ENCODE peak calls at places on chromosomes 13 and 19, in ten cellular contexts. One of them, this sample, is unnamed.

GRCh38 chr13:97798171-97798821 is 155.2 kb upstream of the IPO5 start:
- DNase-seq in stimulated activated CD8-positive, alpha-beta memory T cell treated with anti-CD3 and anti-CD28 coated beads, Interleukin-4, amount 100 ng/mL, for 1 hour: no peak
- DNase-seq in neural crest cell: no peak
- DNase-seq in iris pigment epithelial cell: peak
- DNase-seq in NB4: no peak
- DNase-seq in HuH-7: no peak
- DNase-seq in BJ: no peak
- DNase-seq in fibroblast of mammary gland: peak
- DNase-seq in NCI-H187: no peak
- DNase-seq in stimulated activated naive CD4-positive, alpha-beta T cell: no peak
- DNase-seq in this sample: peak

GRCh38 chr19:44708940-44709339 is 10.0 kb downstream of the CEACAM16 start:
- DNase-seq in stimulated activated CD8-positive, alpha-beta memory T cell treated with anti-CD3 and anti-CD28 coated beads, Interleukin-4, amount 100 ng/mL, for 1 hour: no peak
- DNase-seq in neural crest cell: no peak
- DNase-seq in iris pigment epithelial cell: no peak
- DNase-seq in NB4: no peak
- DNase-seq in HuH-7: no peak
- DNase-seq in BJ: no peak
- DNase-seq in fibroblast of mammary gland: no peak
- DNase-seq in NCI-H187: no peak
- DNase-seq in stimulated activated naive CD4-positive, alpha-beta T cell: no peak
- DNase-seq in this sample: no peak

GRCh38 chr13:77565635-77566034 is 30.1 kb downstream of the SCEL start:
- DNase-seq in stimulated activated CD8-positive, alpha-beta memory T cell treated with anti-CD3 and anti-CD28 coated beads, Interleukin-4, amount 100 ng/mL, for 1 hour: no peak
- DNase-seq in neural crest cell: no peak
- DNase-seq in iris pigment epithelial cell: peak
- DNase-seq in NB4: peak
- DNase-seq in HuH-7: peak
- DNase-seq in BJ: no peak
- DNase-seq in fibroblast of mammary gland: peak
- DNase-seq in NCI-H187: no peak
- DNase-seq in stimulated activated naive CD4-positive, alpha-beta T cell: no peak
- DNase-seq in this sample: no peak

GRCh38 chr13:64716936-64717335 is 2513.2 kb downstream of the PCDH9 start:
- DNase-seq in stimulated activated CD8-positive, alpha-beta memory T cell treated with anti-CD3 and anti-CD28 coated beads, Interleukin-4, amount 100 ng/mL, for 1 hour: no peak
- DNase-seq in neural crest cell: no peak
- DNase-seq in iris pigment epithelial cell: no peak
- DNase-seq in NB4: no peak
- DNase-seq in HuH-7: no peak
- DNase-seq in BJ: no peak
- DNase-seq in fibroblast of mammary gland: no peak
- DNase-seq in NCI-H187: no peak
- DNase-seq in stimulated activated naive CD4-positive, alpha-beta T cell: no peak
- DNase-seq in this sample: no peak

GRCh38 chr13:48873598-48873997 is 102.1 kb upstream of the FNDC3A start:
- DNase-seq in stimulated activated CD8-positive, alpha-beta memory T cell treated with anti-CD3 and anti-CD28 coated beads, Interleukin-4, amount 100 ng/mL, for 1 hour: no peak
- DNase-seq in neural crest cell: no peak
- DNase-seq in iris pigment epithelial cell: peak
- DNase-seq in NB4: no peak
- DNase-seq in HuH-7: no peak
- DNase-seq in BJ: no peak
- DNase-seq in fibroblast of mammary gland: peak
- DNase-seq in NCI-H187: no peak
- DNase-seq in stimulated activated naive CD4-positive, alpha-beta T cell: no peak
- DNase-seq in this sample: no peak

GRCh38 chr19:38035515-38036495 is 128.8 kb downstream of the SIPA1L3 start:
- DNase-seq in stimulated activated CD8-positive, alpha-beta memory T cell treated with anti-CD3 and anti-CD28 coated beads, Interleukin-4, amount 100 ng/mL, for 1 hour: no peak
- DNase-seq in neural crest cell: no peak
- DNase-seq in iris pigment epithelial cell: no peak
- DNase-seq in NB4: no peak
- DNase-seq in HuH-7: no peak
- DNase-seq in BJ: no peak
- DNase-seq in fibroblast of mammary gland: peak
- DNase-seq in NCI-H187: no peak
- DNase-seq in stimulated activated naive CD4-positive, alpha-beta T cell: no peak
- DNase-seq in this sample: no peak

GRCh38 chr13:100521912-100522490 is 66.6 kb downstream of the GGACT start:
- DNase-seq in stimulated activated CD8-positive, alpha-beta memory T cell treated with anti-CD3 and anti-CD28 coated beads, Interleukin-4, amount 100 ng/mL, for 1 hour: no peak
- DNase-seq in neural crest cell: no peak
- DNase-seq in iris pigment epithelial cell: no peak
- DNase-seq in NB4: no peak
- DNase-seq in HuH-7: no peak
- DNase-seq in BJ: no peak
- DNase-seq in fibroblast of mammary gland: no peak
- DNase-seq in NCI-H187: no peak
- DNase-seq in stimulated activated naive CD4-positive, alpha-beta T cell: no peak
- DNase-seq in this sample: no peak

GRCh38 chr19:13150919-13151604 is 851 bp downstream of the IER2 start:
- DNase-seq in stimulated activated CD8-positive, alpha-beta memory T cell treated with anti-CD3 and anti-CD28 coated beads, Interleukin-4, amount 100 ng/mL, for 1 hour: no peak
- DNase-seq in neural crest cell: no peak
- DNase-seq in iris pigment epithelial cell: no peak
- DNase-seq in NB4: peak
- DNase-seq in HuH-7: no peak
- DNase-seq in BJ: no peak
- DNase-seq in fibroblast of mammary gland: no peak
- DNase-seq in NCI-H187: no peak
- DNase-seq in stimulated activated naive CD4-positive, alpha-beta T cell: peak
- DNase-seq in this sample: no peak

GRCh38 chr19:23285948-23286347 is 35.8 kb upstream of the ZNF724 start:
- DNase-seq in stimulated activated CD8-positive, alpha-beta memory T cell treated with anti-CD3 and anti-CD28 coated beads, Interleukin-4, amount 100 ng/mL, for 1 hour: no peak
- DNase-seq in neural crest cell: no peak
- DNase-seq in iris pigment epithelial cell: no peak
- DNase-seq in NB4: no peak
- DNase-seq in HuH-7: no peak
- DNase-seq in BJ: no peak
- DNase-seq in fibroblast of mammary gland: no peak
- DNase-seq in NCI-H187: no peak
- DNase-seq in stimulated activated naive CD4-positive, alpha-beta T cell: no peak
- DNase-seq in this sample: no peak

GRCh38 chr19:38211779-38212178 is 12.2 kb downstream of the DPF1 start:
- DNase-seq in stimulated activated CD8-positive, alpha-beta memory T cell treated with anti-CD3 and anti-CD28 coated beads, Interleukin-4, amount 100 ng/mL, for 1 hour: no peak
- DNase-seq in neural crest cell: no peak
- DNase-seq in iris pigment epithelial cell: no peak
- DNase-seq in NB4: no peak
- DNase-seq in HuH-7: no peak
- DNase-seq in BJ: no peak
- DNase-seq in fibroblast of mammary gland: no peak
- DNase-seq in NCI-H187: no peak
- DNase-seq in stimulated activated naive CD4-positive, alpha-beta T cell: no peak
- DNase-seq in this sample: no peak

GRCh38 chr19:17264641-17264979 is at the start of gene USHBP1:
- DNase-seq in stimulated activated CD8-positive, alpha-beta memory T cell treated with anti-CD3 and anti-CD28 coated beads, Interleukin-4, amount 100 ng/mL, for 1 hour: no peak
- DNase-seq in neural crest cell: no peak
- DNase-seq in iris pigment epithelial cell: no peak
- DNase-seq in NB4: no peak
- DNase-seq in HuH-7: no peak
- DNase-seq in BJ: no peak
- DNase-seq in fibroblast of mammary gland: no peak
- DNase-seq in NCI-H187: no peak
- DNase-seq in stimulated activated naive CD4-positive, alpha-beta T cell: no peak
- DNase-seq in this sample: no peak

GRCh38 chr13:85386424-85386823 is 412.8 kb downstream of the SLITRK6 start:
- DNase-seq in stimulated activated CD8-positive, alpha-beta memory T cell treated with anti-CD3 and anti-CD28 coated beads, Interleukin-4, amount 100 ng/mL, for 1 hour: no peak
- DNase-seq in neural crest cell: no peak
- DNase-seq in iris pigment epithelial cell: peak
- DNase-seq in NB4: no peak
- DNase-seq in HuH-7: no peak
- DNase-seq in BJ: no peak
- DNase-seq in fibroblast of mammary gland: no peak
- DNase-seq in NCI-H187: no peak
- DNase-seq in stimulated activated naive CD4-positive, alpha-beta T cell: no peak
- DNase-seq in this sample: no peak

GRCh38 chr13:31755803-31756212 is 16.5 kb downstream of the RXFP2 start:
- DNase-seq in stimulated activated CD8-positive, alpha-beta memory T cell treated with anti-CD3 and anti-CD28 coated beads, Interleukin-4, amount 100 ng/mL, for 1 hour: no peak
- DNase-seq in neural crest cell: no peak
- DNase-seq in iris pigment epithelial cell: peak
- DNase-seq in NB4: no peak
- DNase-seq in HuH-7: no peak
- DNase-seq in BJ: peak
- DNase-seq in fibroblast of mammary gland: peak
- DNase-seq in NCI-H187: no peak
- DNase-seq in stimulated activated naive CD4-positive, alpha-beta T cell: no peak
- DNase-seq in this sample: no peak

GRCh38 chr13:45473627-45474026 is 8.9 kb downstream of the COG3 start:
- DNase-seq in stimulated activated CD8-positive, alpha-beta memory T cell treated with anti-CD3 and anti-CD28 coated beads, Interleukin-4, amount 100 ng/mL, for 1 hour: no peak
- DNase-seq in neural crest cell: no peak
- DNase-seq in iris pigment epithelial cell: no peak
- DNase-seq in NB4: peak
- DNase-seq in HuH-7: peak
- DNase-seq in BJ: no peak
- DNase-seq in fibroblast of mammary gland: no peak
- DNase-seq in NCI-H187: no peak
- DNase-seq in stimulated activated naive CD4-positive, alpha-beta T cell: no peak
- DNase-seq in this sample: no peak

GRCh38 chr19:8056533-8056932 is 4.0 kb downstream of the CCL25 start:
- DNase-seq in stimulated activated CD8-positive, alpha-beta memory T cell treated with anti-CD3 and anti-CD28 coated beads, Interleukin-4, amount 100 ng/mL, for 1 hour: no peak
- DNase-seq in neural crest cell: no peak
- DNase-seq in iris pigment epithelial cell: no peak
- DNase-seq in NB4: no peak
- DNase-seq in HuH-7: no peak
- DNase-seq in BJ: no peak
- DNase-seq in fibroblast of mammary gland: no peak
- DNase-seq in NCI-H187: no peak
- DNase-seq in stimulated activated naive CD4-positive, alpha-beta T cell: no peak
- DNase-seq in this sample: no peak

GRCh38 chr13:80840313-80840976 is 499.5 kb upstream of the SPRY2 start:
- DNase-seq in stimulated activated CD8-positive, alpha-beta memory T cell treated with anti-CD3 and anti-CD28 coated beads, Interleukin-4, amount 100 ng/mL, for 1 hour: no peak
- DNase-seq in neural crest cell: no peak
- DNase-seq in iris pigment epithelial cell: peak
- DNase-seq in NB4: no peak
- DNase-seq in HuH-7: no peak
- DNase-seq in BJ: no peak
- DNase-seq in fibroblast of mammary gland: peak
- DNase-seq in NCI-H187: no peak
- DNase-seq in stimulated activated naive CD4-positive, alpha-beta T cell: no peak
- DNase-seq in this sample: no peak

GRCh38 chr13:98025480-98026025 is 72.1 kb downstream of the IPO5 start:
- DNase-seq in stimulated activated CD8-positive, alpha-beta memory T cell treated with anti-CD3 and anti-CD28 coated beads, Interleukin-4, amount 100 ng/mL, for 1 hour: no peak
- DNase-seq in neural crest cell: no peak
- DNase-seq in iris pigment epithelial cell: no peak
- DNase-seq in NB4: no peak
- DNase-seq in HuH-7: no peak
- DNase-seq in BJ: no peak
- DNase-seq in fibroblast of mammary gland: no peak
- DNase-seq in NCI-H187: no peak
- DNase-seq in stimulated activated naive CD4-positive, alpha-beta T cell: no peak
- DNase-seq in this sample: no peak

GRCh38 chr19:58560007-58560887 is 1.8 kb upstream of the UBE2M start:
- DNase-seq in stimulated activated CD8-positive, alpha-beta memory T cell treated with anti-CD3 and anti-CD28 coated beads, Interleukin-4, amount 100 ng/mL, for 1 hour: no peak
- DNase-seq in neural crest cell: no peak
- DNase-seq in iris pigment epithelial cell: no peak
- DNase-seq in NB4: peak
- DNase-seq in HuH-7: no peak
- DNase-seq in BJ: no peak
- DNase-seq in fibroblast of mammary gland: no peak
- DNase-seq in NCI-H187: no peak
- DNase-seq in stimulated activated naive CD4-positive, alpha-beta T cell: no peak
- DNase-seq in this sample: no peak

GRCh38 chr13:113666324-113666660 is 727 bp upstream of the GRK1 start:
- DNase-seq in stimulated activated CD8-positive, alpha-beta memory T cell treated with anti-CD3 and anti-CD28 coated beads, Interleukin-4, amount 100 ng/mL, for 1 hour: no peak
- DNase-seq in neural crest cell: no peak
- DNase-seq in iris pigment epithelial cell: no peak
- DNase-seq in NB4: no peak
- DNase-seq in HuH-7: no peak
- DNase-seq in BJ: no peak
- DNase-seq in fibroblast of mammary gland: no peak
- DNase-seq in NCI-H187: no peak
- DNase-seq in stimulated activated naive CD4-positive, alpha-beta T cell: no peak
- DNase-seq in this sample: no peak

GRCh38 chr13:26216042-26216441 is 6.1 kb downstream of the RNF6 start:
- DNase-seq in stimulated activated CD8-positive, alpha-beta memory T cell treated with anti-CD3 and anti-CD28 coated beads, Interleukin-4, amount 100 ng/mL, for 1 hour: no peak
- DNase-seq in neural crest cell: no peak
- DNase-seq in iris pigment epithelial cell: no peak
- DNase-seq in NB4: no peak
- DNase-seq in HuH-7: no peak
- DNase-seq in BJ: no peak
- DNase-seq in fibroblast of mammary gland: no peak
- DNase-seq in NCI-H187: no peak
- DNase-seq in stimulated activated naive CD4-positive, alpha-beta T cell: no peak
- DNase-seq in this sample: no peak

GRCh38 chr19:15532779-15533521 is 24.6 kb downstream of the CYP4F22 start:
- DNase-seq in stimulated activated CD8-positive, alpha-beta memory T cell treated with anti-CD3 and anti-CD28 coated beads, Interleukin-4, amount 100 ng/mL, for 1 hour: no peak
- DNase-seq in neural crest cell: no peak
- DNase-seq in iris pigment epithelial cell: no peak
- DNase-seq in NB4: peak
- DNase-seq in HuH-7: no peak
- DNase-seq in BJ: no peak
- DNase-seq in fibroblast of mammary gland: peak
- DNase-seq in NCI-H187: no peak
- DNase-seq in stimulated activated naive CD4-positive, alpha-beta T cell: no peak
- DNase-seq in this sample: no peak

GRCh38 chr13:54356209-54356608 is 1327.6 kb downstream of the OLFM4 start:
- DNase-seq in stimulated activated CD8-positive, alpha-beta memory T cell treated with anti-CD3 and anti-CD28 coated beads, Interleukin-4, amount 100 ng/mL, for 1 hour: no peak
- DNase-seq in neural crest cell: no peak
- DNase-seq in iris pigment epithelial cell: no peak
- DNase-seq in NB4: no peak
- DNase-seq in HuH-7: no peak
- DNase-seq in BJ: no peak
- DNase-seq in fibroblast of mammary gland: no peak
- DNase-seq in NCI-H187: no peak
- DNase-seq in stimulated activated naive CD4-positive, alpha-beta T cell: no peak
- DNase-seq in this sample: no peak

GRCh38 chr13:97866751-97867150 is 86.7 kb upstream of the IPO5 start:
- DNase-seq in stimulated activated CD8-positive, alpha-beta memory T cell treated with anti-CD3 and anti-CD28 coated beads, Interleukin-4, amount 100 ng/mL, for 1 hour: no peak
- DNase-seq in neural crest cell: no peak
- DNase-seq in iris pigment epithelial cell: no peak
- DNase-seq in NB4: no peak
- DNase-seq in HuH-7: no peak
- DNase-seq in BJ: no peak
- DNase-seq in fibroblast of mammary gland: no peak
- DNase-seq in NCI-H187: no peak
- DNase-seq in stimulated activated naive CD4-positive, alpha-beta T cell: no peak
- DNase-seq in this sample: no peak

GRCh38 chr19:54315956-54316355 is 3.0 kb upstream of the LILRA5 start:
- DNase-seq in stimulated activated CD8-positive, alpha-beta memory T cell treated with anti-CD3 and anti-CD28 coated beads, Interleukin-4, amount 100 ng/mL, for 1 hour: no peak
- DNase-seq in neural crest cell: no peak
- DNase-seq in iris pigment epithelial cell: no peak
- DNase-seq in NB4: no peak
- DNase-seq in HuH-7: no peak
- DNase-seq in BJ: no peak
- DNase-seq in fibroblast of mammary gland: no peak
- DNase-seq in NCI-H187: no peak
- DNase-seq in stimulated activated naive CD4-positive, alpha-beta T cell: no peak
- DNase-seq in this sample: no peak

GRCh38 chr13:112638157-112638750 is 50.3 kb upstream of the TUBGCP3 start:
- DNase-seq in stimulated activated CD8-positive, alpha-beta memory T cell treated with anti-CD3 and anti-CD28 coated beads, Interleukin-4, amount 100 ng/mL, for 1 hour: no peak
- DNase-seq in neural crest cell: no peak
- DNase-seq in iris pigment epithelial cell: no peak
- DNase-seq in NB4: no peak
- DNase-seq in HuH-7: no peak
- DNase-seq in BJ: no peak
- DNase-seq in fibroblast of mammary gland: no peak
- DNase-seq in NCI-H187: peak
- DNase-seq in stimulated activated naive CD4-positive, alpha-beta T cell: no peak
- DNase-seq in this sample: no peak

GRCh38 chr13:98443329-98443728 is 133.6 kb downstream of the STK24 start:
- DNase-seq in stimulated activated CD8-positive, alpha-beta memory T cell treated with anti-CD3 and anti-CD28 coated beads, Interleukin-4, amount 100 ng/mL, for 1 hour: no peak
- DNase-seq in neural crest cell: no peak
- DNase-seq in iris pigment epithelial cell: peak
- DNase-seq in NB4: peak
- DNase-seq in HuH-7: no peak
- DNase-seq in BJ: peak
- DNase-seq in fibroblast of mammary gland: peak
- DNase-seq in NCI-H187: no peak
- DNase-seq in stimulated activated naive CD4-positive, alpha-beta T cell: no peak
- DNase-seq in this sample: no peak

GRCh38 chr13:48260970-48261369 is 28.0 kb downstream of the ITM2B start:
- DNase-seq in stimulated activated CD8-positive, alpha-beta memory T cell treated with anti-CD3 and anti-CD28 coated beads, Interleukin-4, amount 100 ng/mL, for 1 hour: no peak
- DNase-seq in neural crest cell: no peak
- DNase-seq in iris pigment epithelial cell: no peak
- DNase-seq in NB4: no peak
- DNase-seq in HuH-7: no peak
- DNase-seq in BJ: no peak
- DNase-seq in fibroblast of mammary gland: no peak
- DNase-seq in NCI-H187: no peak
- DNase-seq in stimulated activated naive CD4-positive, alpha-beta T cell: no peak
- DNase-seq in this sample: no peak

GRCh38 chr19:6267552-6268381 is 12.0 kb downstream of the MLLT1 start:
- DNase-seq in stimulated activated CD8-positive, alpha-beta memory T cell treated with anti-CD3 and anti-CD28 coated beads, Interleukin-4, amount 100 ng/mL, for 1 hour: no peak
- DNase-seq in neural crest cell: no peak
- DNase-seq in iris pigment epithelial cell: no peak
- DNase-seq in NB4: no peak
- DNase-seq in HuH-7: no peak
- DNase-seq in BJ: no peak
- DNase-seq in fibroblast of mammary gland: peak
- DNase-seq in NCI-H187: no peak
- DNase-seq in stimulated activated naive CD4-positive, alpha-beta T cell: no peak
- DNase-seq in this sample: no peak